ENCODE peak calls at places on chromosomes 2 and 18, in four cellular contexts. B, P, I and X are unnamed samples.

GRCh38 chr2:187702157-187702556 is 147.9 kb upstream of the TFPI start:
- DNase-seq in B (no peak), P (no peak), I (no peak), X (no peak)

GRCh38 chr2:75292826-75293225 is 93.5 kb upstream of the TACR1 start:
- DNase-seq in B (no peak), P (peak; percentile 3), I (no peak), X (peak; percentile 9)

GRCh38 chr2:127004893-127005600 is 101.9 kb downstream of the BIN1 start:
- DNase-seq in B (no peak), P (no peak), I (no peak), X (no peak)

GRCh38 chr2:237171396-237171795 is 85.7 kb downstream of the COPS8 start:
- DNase-seq in B (no peak), P (peak; percentile 19), I (peak; percentile 27), X (peak; percentile 71)

GRCh38 chr2:45119855-45120254 is 110.6 kb upstream of the SIX2 start:
- DNase-seq in B (no peak), P (no peak), I (no peak), X (peak; percentile 83)

GRCh38 chr18:23693849-23694248 is 4.6 kb downstream of the LAMA3 start:
- DNase-seq in B (no peak), P (no peak), I (no peak), X (no peak)

GRCh38 chr2:102736607-102737409 is 25.0 kb upstream of the TMEM182 start:
- DNase-seq in B (peak; percentile 90), P (peak; percentile 47), I (peak; percentile 84), X (no peak)

GRCh38 chr2:215684448-215685217 is 248.8 kb upstream of the FN1 start:
- DNase-seq in B (no peak), P (no peak), I (no peak), X (no peak)

GRCh38 chr2:33577660-33578059 is 21.4 kb downstream of the FAM98A start:
- DNase-seq in B (no peak), P (no peak), I (no peak), X (no peak)

DNA sequence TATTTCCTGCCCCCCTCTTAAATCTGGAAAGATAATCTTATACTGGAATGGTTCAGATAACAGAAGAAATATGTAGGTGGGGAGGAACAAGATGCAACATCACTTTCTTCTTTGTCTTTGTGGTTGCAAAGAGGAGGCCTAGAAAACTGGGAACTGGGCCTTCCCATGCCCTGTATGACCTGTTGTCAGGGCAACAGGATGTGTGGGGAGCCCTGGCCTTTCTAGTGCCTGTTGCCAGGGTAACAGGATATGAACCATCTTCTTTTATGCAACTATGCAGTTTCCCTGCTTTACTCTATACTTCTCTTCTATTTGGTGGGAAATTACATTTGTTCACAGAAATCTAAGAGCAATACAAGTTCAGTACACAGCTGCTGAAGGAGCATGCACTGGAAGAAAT is 79.8 kb upstream of the PDE1A start:
- DNase-seq in B (peak; percentile 11), P (no peak), I (no peak), X (no peak)
- H3K4me3 ChIP-seq in B (no peak overlapping the region), P (no peak overlapping the region), I (no peak overlapping the region), X (no peak overlapping the region)

GRCh38 chr18:64103979-64104378 is 44.9 kb downstream of the LINC00305 start:
- DNase-seq in B (peak; percentile 16), P (no peak), I (no peak), X (no peak)
- TF ChIP-seq CTCF in B (peak; percentile 33), P (no peak), I (no peak), X (no peak)

GRCh38 chr2:99417396-99417795 is 72.4 kb downstream of the REV1 start:
- DNase-seq in B (no peak), P (no peak), I (no peak), X (no peak)
- H3K27me3 ChIP-seq in B (no peaks in the 10 kb centered on the region), P (no peaks in the 10 kb centered on the region), I (no peaks in the 10 kb centered on the region), X (no peaks in the 10 kb centered on the region)

DNA sequence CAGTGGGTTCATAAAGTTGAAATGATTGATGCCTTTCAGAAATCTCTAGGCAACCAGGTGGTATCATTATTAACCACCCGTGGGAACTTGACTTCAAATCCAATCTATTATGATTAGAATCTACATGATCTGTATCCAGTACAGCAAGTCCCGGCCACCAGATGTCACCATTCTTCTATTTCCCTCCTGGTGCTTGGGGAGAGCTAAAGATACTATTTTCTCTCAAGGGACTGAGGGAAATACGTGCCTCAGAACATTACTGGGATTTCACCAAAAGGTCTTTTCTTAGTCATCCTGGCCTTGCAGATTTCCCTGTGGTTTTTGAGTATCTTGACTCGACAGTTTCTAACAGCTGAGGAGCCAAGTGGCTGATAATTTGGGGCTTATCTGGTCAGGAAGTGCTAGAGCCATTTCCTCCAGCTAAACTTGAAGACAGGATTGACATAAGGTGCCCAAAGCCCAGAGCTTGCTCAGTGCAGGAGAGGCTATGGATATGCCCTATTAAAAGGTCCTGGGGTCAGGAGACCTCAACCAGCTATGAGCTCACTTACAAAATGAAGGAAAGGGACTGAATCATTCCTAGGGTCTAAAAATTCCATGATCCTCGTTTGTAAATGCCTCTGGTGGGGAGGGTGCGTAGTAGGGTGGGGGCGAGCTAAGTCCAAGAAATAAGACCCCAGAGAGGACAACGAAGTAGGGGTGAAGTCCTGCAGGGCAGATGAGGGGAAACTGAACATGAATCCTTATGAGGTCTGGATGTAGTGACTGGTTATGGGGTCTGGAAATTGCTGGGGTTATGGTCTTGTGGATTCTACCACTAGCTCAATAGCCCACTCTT is 135.4 kb upstream of the MGAT5 start:
- DNase-seq in B (peak; percentile 85), P (peak; percentile 84), I (peak; percentile 92), X (peak; percentile 78)
- H3K4me3 ChIP-seq in B (no peak overlapping the region), P (peak overlapping the region; percentile 81), I (no peak overlapping the region), X (no peak overlapping the region)

DNA sequence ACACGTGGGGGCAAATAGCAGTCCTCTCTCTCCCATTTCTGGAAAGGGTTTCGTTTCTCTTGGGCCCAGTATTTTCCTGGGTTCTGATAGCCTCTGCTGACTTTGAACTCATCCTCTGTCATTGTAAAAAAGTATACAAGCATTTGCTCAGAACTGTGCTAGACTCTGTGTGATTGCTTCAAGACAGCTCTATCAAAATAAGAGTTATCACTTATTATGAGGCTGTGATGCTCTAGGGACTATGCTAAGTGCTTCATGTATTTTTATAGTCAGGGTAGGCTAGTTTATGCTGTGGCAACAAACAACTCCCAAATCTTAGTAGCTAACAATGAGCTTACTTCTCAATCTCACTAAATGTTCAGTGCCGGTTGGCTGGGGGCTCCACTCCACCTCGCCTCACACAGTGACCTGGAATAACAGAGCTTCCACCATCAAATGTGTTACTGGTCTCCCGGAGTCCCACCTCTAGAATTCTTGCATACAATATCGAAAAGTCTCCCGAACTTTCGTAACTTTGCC is 110.8 kb upstream of the CDC42EP3 start:
- DNase-seq in B (no peak), P (no peak), I (no peak), X (no peak)
- TF ChIP-seq CTCF in B (no peak), P (no peak), I (no peak), X (no peak)

GRCh38 chr2:197434541-197435513 is at the start of gene SF3B1:
- DNase-seq in B (peak; percentile 98), P (peak; percentile 95), I (peak; percentile 99), X (peak; percentile 94)
- H3K27me3 ChIP-seq in B (no peaks in the 10 kb centered on the region), P (no peaks in the 10 kb centered on the region), I (no peaks in the 10 kb centered on the region), X (no peaks in the 10 kb centered on the region)

DNA sequence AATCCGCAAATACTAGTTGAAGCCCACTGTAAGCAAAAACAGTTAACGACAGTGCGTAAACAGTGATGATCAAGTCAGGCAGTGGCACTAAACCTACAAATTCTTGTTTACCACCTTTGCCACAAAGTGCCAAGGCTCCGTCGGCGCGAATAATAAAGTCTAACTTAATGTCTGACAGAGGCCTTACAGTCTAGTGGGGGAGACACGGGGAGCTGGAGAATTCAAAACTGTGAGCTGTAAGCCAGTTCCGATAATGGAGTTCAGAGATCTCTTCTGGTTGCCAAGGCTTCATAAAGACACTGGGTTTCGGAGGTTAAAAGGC is 284 bp upstream of the EXOC6B start:
- DNase-seq in B (no peak), P (no peak), I (no peak), X (no peak)
- H3K4me3 ChIP-seq in B (peak overlapping the region; percentile 84), P (peak overlapping the region; percentile 84), I (no peak overlapping the region), X (peak overlapping the region; percentile 96)

GRCh38 chr2:149543845-149544244 is 43.7 kb downstream of the MMADHC start:
- DNase-seq in B (no peak), P (no peak), I (no peak), X (no peak)
- TF ChIP-seq CTCF in B (no peak), P (no peak), I (no peak), X (no peak)